ENCODE peak calls at places on chromosomes 1 and 21, in five cellular contexts. One of them, this sample, is unnamed.

GRCh38 chr1:17434016-17434415 is 5.5 kb downstream of the RCC2 start:
- DNase-seq in aorta: no peak
- DNase-seq in NAMALWA: no peak
- DNase-seq in coronary artery: no peak
- DNase-seq in OCI-LY7: no peak
- DNase-seq in this sample: no peak

GRCh38 chr1:46969014-46969619 is 27.8 kb upstream of the CYP4A11 start:
- DNase-seq in aorta: no peak
- DNase-seq in NAMALWA: no peak
- DNase-seq in coronary artery: no peak
- DNase-seq in OCI-LY7: no peak
- DNase-seq in this sample: no peak

GRCh38 chr1:44705938-44706337 is 25.0 kb downstream of the RNU5D-1 start:
- DNase-seq in aorta: no peak
- DNase-seq in NAMALWA: no peak
- DNase-seq in coronary artery: no peak
- DNase-seq in OCI-LY7: no peak
- DNase-seq in this sample: no peak

GRCh38 chr1:226123591-226124471 is 61.3 kb downstream of the H3-3A start:
- DNase-seq in aorta: peak
- DNase-seq in NAMALWA: no peak
- DNase-seq in coronary artery: peak
- DNase-seq in OCI-LY7: no peak
- DNase-seq in this sample: no peak

GRCh38 chr1:183736391-183736790 is 68.5 kb upstream of the RGL1 start:
- DNase-seq in aorta: no peak
- DNase-seq in NAMALWA: no peak
- DNase-seq in coronary artery: no peak
- DNase-seq in OCI-LY7: no peak
- DNase-seq in this sample: no peak

GRCh38 chr1:17162941-17163340 is 42.0 kb upstream of the PADI1 start:
- DNase-seq in aorta: no peak
- DNase-seq in NAMALWA: no peak
- DNase-seq in coronary artery: peak
- DNase-seq in OCI-LY7: no peak
- DNase-seq in this sample: no peak

GRCh38 chr21:15826147-15826780 is 96.5 kb downstream of the USP25 start:
- DNase-seq in aorta: no peak
- DNase-seq in NAMALWA: peak
- DNase-seq in coronary artery: no peak
- DNase-seq in OCI-LY7: peak
- DNase-seq in this sample: no peak

GRCh38 chr1:163650624-163651023 is 328.9 kb downstream of the NUF2 start:
- DNase-seq in aorta: no peak
- DNase-seq in NAMALWA: no peak
- DNase-seq in coronary artery: no peak
- DNase-seq in OCI-LY7: no peak
- DNase-seq in this sample: no peak

GRCh38 chr21:46116189-46116845 is 18.4 kb downstream of the COL6A2 start:
- DNase-seq in aorta: peak
- DNase-seq in NAMALWA: no peak
- DNase-seq in coronary artery: peak
- DNase-seq in OCI-LY7: no peak
- DNase-seq in this sample: no peak

GRCh38 chr1:234169161-234169849 is 204.0 kb upstream of the COA6 start:
- DNase-seq in aorta: no peak
- DNase-seq in NAMALWA: no peak
- DNase-seq in coronary artery: peak
- DNase-seq in OCI-LY7: no peak
- DNase-seq in this sample: no peak

GRCh38 chr1:8376358-8376840 is 58.5 kb downstream of the SLC45A1 start:
- DNase-seq in aorta: no peak
- DNase-seq in NAMALWA: no peak
- DNase-seq in coronary artery: peak
- DNase-seq in OCI-LY7: no peak
- DNase-seq in this sample: no peak

GRCh38 chr1:179169616-179170467 is 59.6 kb downstream of the ABL2 start:
- DNase-seq in aorta: no peak
- DNase-seq in NAMALWA: no peak
- DNase-seq in coronary artery: no peak
- DNase-seq in OCI-LY7: no peak
- DNase-seq in this sample: no peak

GRCh38 chr21:43816611-43817071 is 27.3 kb downstream of the RRP1 start:
- DNase-seq in aorta: no peak
- DNase-seq in NAMALWA: no peak
- DNase-seq in coronary artery: no peak
- DNase-seq in OCI-LY7: no peak
- DNase-seq in this sample: no peak

GRCh38 chr1:171869097-171869496 is 27.8 kb downstream of the DNM3 start:
- DNase-seq in aorta: no peak
- DNase-seq in NAMALWA: no peak
- DNase-seq in coronary artery: no peak
- DNase-seq in OCI-LY7: no peak
- DNase-seq in this sample: no peak

GRCh38 chr1:233656032-233656620 is 42.2 kb downstream of the KCNK1 start:
- DNase-seq in aorta: no peak
- DNase-seq in NAMALWA: no peak
- DNase-seq in coronary artery: no peak
- DNase-seq in OCI-LY7: no peak
- DNase-seq in this sample: no peak

GRCh38 chr21:15009964-15010363 is 54.8 kb downstream of the NRIP1 start:
- DNase-seq in aorta: no peak
- DNase-seq in NAMALWA: no peak
- DNase-seq in coronary artery: no peak
- DNase-seq in OCI-LY7: no peak
- DNase-seq in this sample: no peak

GRCh38 chr1:228339766-228340685 is 66.6 kb downstream of the TRIM11 start:
- DNase-seq in aorta: peak
- DNase-seq in NAMALWA: no peak
- DNase-seq in coronary artery: peak
- DNase-seq in OCI-LY7: no peak
- DNase-seq in this sample: no peak

GRCh38 chr21:40120944-40121575 is 253.8 kb downstream of the PCP4 start:
- DNase-seq in aorta: no peak
- DNase-seq in NAMALWA: peak
- DNase-seq in coronary artery: no peak
- DNase-seq in OCI-LY7: peak
- DNase-seq in this sample: no peak

GRCh38 chr1:233440952-233441401 is 113.5 kb downstream of the MAP3K21 start:
- DNase-seq in aorta: no peak
- DNase-seq in NAMALWA: peak
- DNase-seq in coronary artery: no peak
- DNase-seq in OCI-LY7: peak
- DNase-seq in this sample: peak

GRCh38 chr1:15353839-15354579 is 55.7 kb upstream of the EFHD2 start:
- DNase-seq in aorta: no peak
- DNase-seq in NAMALWA: no peak
- DNase-seq in coronary artery: no peak
- DNase-seq in OCI-LY7: no peak
- DNase-seq in this sample: no peak

GRCh38 chr21:45516071-45516670 is 26.1 kb downstream of the SLC19A1 start:
- DNase-seq in aorta: peak
- DNase-seq in NAMALWA: no peak
- DNase-seq in coronary artery: no peak
- DNase-seq in OCI-LY7: no peak
- DNase-seq in this sample: no peak

This sample was measured in glomerular endothelial cell.